ENCODE peak calls at places on chromosomes 5 and 9, in ten cellular contexts. K, P, E, Z, L, N, W, Q, B and C are unnamed samples.

GRCh38 chr5:124456244-124456643 is 290.2 kb downstream of the ZNF608 start:
- DNase-seq in Z (no peak), N (peak), L (peak), B (peak), P (no peak), Q (no peak), W (no peak), K (no peak), E (no peak), C (no peak)

GRCh38 chr9:135136481-135136880 is 49.0 kb downstream of the OLFM1 start:
- DNase-seq in B (no peak), K (no peak), P (no peak), N (no peak), W (no peak), L (no peak), Q (no peak), Z (no peak), E (no peak), C (no peak)

GRCh38 chr9:738209-738915 is 103.1 kb upstream of the DMRT1 start:
- DNase-seq in Q (peak), W (peak), P (peak), B (peak), K (no peak), L (peak), E (no peak), N (peak), Z (no peak), C (peak)

GRCh38 chr5:28632607-28633006 is 1594.2 kb upstream of the CDH9 start:
- DNase-seq in N (no peak), P (no peak), K (no peak), W (no peak), Q (no peak), L (no peak), Z (no peak), B (no peak), E (no peak), C (no peak)

GRCh38 chr5:87829214-87829551 is 416.5 kb upstream of the CCNH start:
- DNase-seq in L (no peak), N (peak), Z (no peak), K (no peak), E (no peak), B (peak), Q (peak), W (peak), P (no peak), C (no peak)

GRCh38 chr5:142343531-142343930 is 18.7 kb upstream of the SPRY4 start:
- DNase-seq in P (no peak), N (no peak), E (no peak), B (no peak), L (no peak), Z (no peak), Q (no peak), K (no peak), W (no peak), C (no peak)

GRCh38 chr5:128227984-128228383 is 144.4 kb downstream of the SLC12A2 start:
- DNase-seq in N (peak), L (peak), W (peak), B (peak), E (no peak), Q (no peak), K (no peak), P (peak), Z (no peak), C (peak)

GRCh38 chr5:174101331-174101730 is 55.8 kb downstream of the NSG2 start:
- DNase-seq in B (no peak), E (no peak), N (no peak), Z (no peak), Q (no peak), P (no peak), L (no peak), K (no peak), W (no peak), C (no peak)

GRCh38 chr5:32511778-32512374 is 67.3 kb upstream of the ZFR start:
- DNase-seq in E (no peak), W (no peak), N (no peak), L (no peak), Z (no peak), P (no peak), Q (no peak), K (no peak), B (no peak), C (no peak)

GRCh38 chr9:83956288-83957028 is 23.6 kb downstream of the HNRNPK start:
- DNase-seq in L (no peak), P (peak), K (peak), W (peak), E (peak), Q (peak), N (peak), Z (no peak), B (peak), C (no peak)

GRCh38 chr5:173679909-173680626 is 63.6 kb upstream of the BOD1 start:
- DNase-seq in Z (no peak), E (no peak), L (no peak), N (no peak), K (no peak), B (no peak), W (no peak), P (no peak), Q (no peak), C (no peak)

GRCh38 chr5:73093943-73094342 is 26.4 kb upstream of the TMEM171 start:
- DNase-seq in Z (no peak), P (peak), K (no peak), B (peak), E (no peak), N (peak), Q (no peak), L (peak), W (peak), C (peak)

GRCh38 chr9:69044226-69045219 is 9.0 kb downstream of the FXN start:
- DNase-seq in Q (no peak), E (no peak), W (peak), L (peak), K (peak), B (peak), P (no peak), Z (no peak), N (peak), C (no peak)

GRCh38 chr5:40622463-40623252 is 57.1 kb upstream of the PTGER4 start:
- DNase-seq in P (no peak), N (no peak), Q (no peak), B (no peak), W (no peak), K (peak), E (no peak), L (no peak), Z (no peak), C (no peak)

GRCh38 chr5:40616791-40617190 is 62.9 kb upstream of the PTGER4 start:
- DNase-seq in B (no peak), L (no peak), W (no peak), Z (peak), K (no peak), P (no peak), E (no peak), Q (no peak), N (no peak), C (no peak)

GRCh38 chr5:40615586-40616193 is 64.0 kb upstream of the PTGER4 start:
- DNase-seq in P (peak), L (peak), K (no peak), W (peak), B (peak), E (no peak), Q (no peak), N (no peak), Z (peak), C (no peak)

GRCh38 chr5:40619406-40619805 is 60.3 kb upstream of the PTGER4 start:
- DNase-seq in Q (no peak), K (no peak), B (peak), N (no peak), E (no peak), Z (no peak), L (no peak), P (peak), W (peak), C (no peak)

DNA sequence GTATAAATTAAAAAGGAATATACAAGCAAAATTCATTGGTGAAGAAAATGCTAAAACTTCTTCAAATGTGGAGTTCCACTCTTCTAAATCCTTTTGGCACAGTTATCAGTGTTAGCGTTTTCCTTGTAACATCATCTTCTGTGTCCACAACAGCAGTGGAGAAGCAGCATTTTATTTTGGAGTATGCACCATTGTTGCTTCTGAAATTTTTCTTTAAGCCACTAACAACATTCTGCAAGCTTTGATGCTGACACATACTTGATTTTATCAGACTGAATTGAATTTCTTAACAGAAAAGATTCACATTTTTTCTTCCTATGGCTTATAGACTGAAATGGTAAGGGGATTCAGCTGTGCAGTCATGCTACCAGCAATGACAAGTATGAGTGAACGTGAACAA is 60.8 kb upstream of the PTGER4 start:
- DNase-seq in B (peak), E (no peak), L (no peak), N (no peak), K (no peak), W (peak), Z (no peak), P (no peak), Q (no peak), C (no peak)
- H3K27ac ChIP-seq in B (no peak), E (no peak), L (no peak), N (no peak), K (no peak), W (peak), Z (no peak), P (no peak), Q (no peak), C (no peak)

DNA sequence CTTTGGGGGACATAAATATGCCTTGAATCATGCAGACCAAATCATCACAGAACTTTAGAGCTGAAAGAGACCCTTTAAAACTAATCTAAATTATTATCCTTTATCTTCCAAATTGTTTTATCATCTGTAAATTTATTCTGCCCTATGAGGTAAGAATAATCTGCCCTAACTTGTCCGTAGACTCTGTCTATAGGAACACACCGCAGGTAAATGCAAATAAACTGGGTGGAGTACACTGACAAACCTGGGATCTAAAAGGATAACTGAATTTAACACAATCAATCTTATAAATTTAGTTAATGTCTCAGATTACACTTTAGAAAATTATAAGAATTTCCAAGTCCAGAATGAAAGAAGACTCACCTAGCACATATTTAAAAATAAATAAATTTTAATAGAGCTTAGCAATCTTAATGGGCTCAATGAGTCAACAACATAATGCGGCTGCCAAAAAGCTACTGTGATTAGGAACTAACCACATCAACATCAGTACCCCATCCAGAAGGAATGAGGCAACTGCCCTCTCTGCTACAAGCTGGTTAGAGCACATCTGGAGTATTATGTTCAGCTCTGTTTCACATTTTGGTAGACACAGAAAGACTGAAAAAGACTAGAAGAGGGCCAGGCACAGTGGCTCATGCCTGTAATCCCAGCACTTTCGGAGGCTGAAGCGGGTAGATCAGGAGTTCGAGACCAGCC is 5.6 kb downstream of the MEGF9 start:
- DNase-seq in E (no peak), L (peak), B (peak), W (peak), K (no peak), P (peak), N (peak), Q (no peak), Z (no peak), C (peak)
- H3K27ac ChIP-seq in E (no peak), L (no peak), B (peak), W (peak), K (no peak), P (peak), N (no peak), Q (no peak), Z (no peak), C (peak)

DNA sequence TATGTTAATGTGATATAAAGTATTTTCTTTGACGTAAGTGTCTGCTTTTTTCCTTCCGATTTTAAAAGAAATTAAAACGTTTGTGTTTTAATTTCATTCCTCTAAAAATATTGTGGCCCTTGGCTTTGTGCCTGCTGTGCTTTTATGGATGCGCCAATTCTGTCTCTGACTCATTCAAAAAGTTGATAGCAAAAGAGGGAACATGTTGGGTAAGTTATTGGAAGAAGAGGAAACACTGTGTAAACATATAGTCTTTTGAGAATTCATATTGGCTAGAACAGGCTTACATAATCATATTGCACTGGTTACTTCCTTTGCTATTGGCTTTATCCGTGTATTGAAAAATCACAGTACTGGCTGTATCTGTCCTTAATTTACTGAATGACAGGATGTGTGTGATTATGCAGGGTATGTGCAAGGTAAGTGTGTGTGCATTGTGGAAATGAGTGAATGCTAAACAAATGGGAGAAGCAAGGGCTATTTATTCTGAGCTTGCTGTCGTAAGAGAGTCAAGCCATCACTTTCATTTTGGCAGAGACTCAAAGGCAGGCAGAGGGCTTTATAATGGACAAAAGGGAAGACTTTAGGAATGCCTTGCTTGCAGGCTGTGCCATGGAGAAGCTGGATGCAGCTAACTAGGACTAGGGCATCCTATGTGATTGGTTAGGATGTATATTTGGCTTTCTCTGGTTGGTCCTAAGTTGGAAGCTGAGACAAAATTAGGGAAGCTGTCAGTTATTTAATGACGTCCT is 67.9 kb downstream of the SGCD start:
- DNase-seq in L (peak), Q (no peak), W (no peak), P (no peak), N (no peak), E (no peak), B (no peak), K (no peak), Z (no peak), C (no peak)
- H3K27ac ChIP-seq in L (no peak), Q (no peak), W (no peak), P (no peak), N (no peak), E (no peak), B (no peak), K (no peak), Z (no peak), C (no peak)

GRCh38 chr9:89778100-89779085 is 173.6 kb downstream of the GADD45G start:
- DNase-seq in E (no peak), B (no peak), N (no peak), Q (no peak), Z (no peak), W (no peak), L (no peak), K (no peak), P (no peak), C (no peak)
- H3K27ac ChIP-seq in E (no peak), B (no peak), N (no peak), Q (no peak), Z (no peak), W (no peak), L (no peak), K (no peak), P (no peak), C (no peak)

DNA sequence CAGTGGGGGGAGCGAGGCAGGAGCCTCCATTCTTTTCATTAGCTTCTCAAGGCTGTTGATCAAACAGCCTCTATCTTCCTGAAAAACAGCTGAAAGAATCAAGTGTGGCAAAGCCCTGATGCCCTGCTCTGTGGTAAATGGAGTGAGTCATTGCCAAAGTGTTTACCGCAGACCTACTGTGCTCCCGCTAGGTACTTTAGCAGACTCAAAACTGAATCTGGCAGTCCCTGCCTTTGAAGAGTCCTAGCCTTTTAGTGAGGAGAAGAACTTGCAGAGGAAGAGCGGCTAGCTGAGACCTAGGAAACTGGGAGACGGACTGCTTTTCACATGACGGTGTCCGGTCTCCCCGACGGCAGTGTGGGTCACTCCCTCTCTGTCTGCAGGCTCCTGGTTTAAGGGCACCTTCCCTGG is 3.3 kb downstream of the ANKRD33B start:
- DNase-seq in N (no peak), Z (no peak), L (no peak), K (no peak), W (no peak), E (no peak), Q (no peak), B (peak), P (no peak), C (no peak)
- H3K27ac ChIP-seq in N (no peak), Z (peak), L (peak), K (no peak), W (no peak), E (no peak), Q (no peak), B (no peak), P (no peak), C (no peak)

DNA sequence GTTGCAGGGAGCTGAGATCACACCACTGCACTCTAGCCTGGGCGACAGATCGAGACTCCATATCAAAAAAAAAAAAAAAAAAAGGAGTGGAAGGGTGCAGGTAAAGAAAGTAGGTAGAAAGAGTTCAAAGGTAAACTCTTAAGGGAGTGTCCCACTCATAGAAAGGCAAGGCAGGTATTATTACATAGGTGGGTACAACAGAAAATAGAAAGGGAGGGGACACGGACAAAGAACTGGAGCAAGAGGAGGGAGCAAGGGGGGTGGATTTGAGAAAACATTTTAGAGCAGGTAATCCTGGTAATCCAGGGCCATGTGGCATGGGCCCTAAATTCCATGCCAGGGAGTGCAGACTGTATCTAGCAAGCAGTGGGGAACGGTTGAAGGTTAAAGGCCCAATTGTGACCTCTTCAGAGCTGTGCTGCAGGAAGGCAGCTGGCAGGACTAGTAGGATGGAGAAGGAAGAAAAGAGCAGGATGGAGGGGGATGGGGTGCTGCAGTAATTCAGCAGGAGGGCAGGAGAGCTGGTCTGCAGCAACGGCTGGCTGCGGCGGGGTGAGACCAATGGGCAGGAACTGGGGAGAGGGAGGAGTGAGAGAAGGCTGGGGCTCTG is 75.2 kb downstream of the PDE6A start:
- DNase-seq in L (no peak), P (no peak), B (no peak), N (no peak), W (no peak), K (peak), Z (no peak), E (no peak), Q (no peak), C (no peak)
- H3K27ac ChIP-seq in L (no peak), P (no peak), B (no peak), N (no peak), W (no peak), K (no peak), Z (no peak), E (no peak), Q (no peak), C (no peak)

GRCh38 chr9:130996205-130996604 is 12.8 kb upstream of the LAMC3 start:
- DNase-seq in P (no peak), Z (no peak), K (no peak), N (no peak), Q (no peak), B (no peak), E (no peak), W (no peak), L (no peak), C (no peak)

GRCh38 chr9:130996672-130997394 is 12.1 kb upstream of the LAMC3 start:
- DNase-seq in L (no peak), W (no peak), N (no peak), E (no peak), B (no peak), P (no peak), Z (no peak), K (no peak), Q (no peak), C (no peak)

GRCh38 chr9:130994135-130994534 is 14.8 kb upstream of the LAMC3 start:
- DNase-seq in Z (no peak), P (no peak), B (no peak), Q (no peak), E (no peak), W (no peak), N (no peak), L (no peak), K (no peak), C (no peak)

GRCh38 chr9:130994546-130995398 is 14.2 kb upstream of the LAMC3 start:
- DNase-seq in E (no peak), L (no peak), Z (no peak), Q (no peak), W (no peak), K (no peak), P (no peak), N (peak), B (no peak), C (no peak)

DNA sequence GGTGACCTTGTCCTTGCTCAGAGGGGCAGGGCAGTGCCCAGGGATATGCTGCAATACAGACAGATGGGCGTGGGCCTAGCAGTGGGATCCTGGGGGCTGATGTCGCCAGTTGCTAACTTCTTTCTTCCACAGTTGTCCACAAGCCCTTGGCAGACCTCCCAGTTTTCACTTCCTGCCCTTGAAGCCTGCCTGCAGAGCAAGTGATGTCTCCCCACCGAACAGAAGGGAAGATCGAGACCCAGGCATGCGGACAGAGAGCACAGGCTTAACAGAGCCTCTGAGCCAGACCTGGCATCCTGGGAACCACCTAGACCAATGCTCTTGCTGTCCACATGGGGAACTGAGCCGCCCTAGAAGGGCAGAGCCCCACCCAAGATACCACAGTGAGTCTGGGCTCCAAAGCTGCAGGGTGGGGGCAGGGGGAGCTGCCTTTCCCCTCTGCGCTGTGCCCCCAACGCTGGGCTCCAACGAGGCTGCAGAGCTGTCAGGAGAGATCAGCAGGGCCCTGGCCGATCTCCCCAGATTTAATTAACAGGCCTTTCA is 13.5 kb upstream of the LAMC3 start:
- DNase-seq in Q (no peak), E (no peak), W (peak), B (peak), Z (peak), L (peak), K (peak), P (no peak), N (peak), C (no peak)
- H3K27ac ChIP-seq in Q (no peak), E (no peak), W (no peak), B (no peak), Z (peak), L (no peak), K (no peak), P (no peak), N (no peak), C (no peak)

DNA sequence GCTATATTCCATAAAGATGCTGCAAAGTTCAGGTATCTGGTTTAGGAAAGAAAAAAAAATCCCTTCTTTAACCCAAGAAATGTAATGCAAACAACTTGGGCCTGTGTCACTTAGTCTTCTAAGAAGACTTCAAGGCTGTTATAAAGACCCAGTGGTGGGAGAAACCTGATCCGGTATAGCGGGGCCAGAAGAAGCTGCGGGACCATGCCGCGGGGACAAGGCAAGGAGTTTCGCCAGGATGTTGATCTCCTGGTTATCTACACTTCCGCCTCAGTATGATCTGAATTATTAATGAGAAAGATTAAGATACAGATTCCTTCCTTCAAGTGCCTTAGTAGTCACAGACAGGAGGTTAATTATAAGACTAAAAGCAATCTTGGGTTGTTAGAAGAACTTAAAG is 22.5 kb downstream of the ERAP1 start:
- DNase-seq in P (no peak), B (no peak), L (no peak), K (no peak), Z (no peak), Q (no peak), W (no peak), E (no peak), N (no peak), C (no peak)
- H3K27ac ChIP-seq in P (no peak), B (no peak), L (no peak), K (no peak), Z (no peak), Q (no peak), W (no peak), E (no peak), N (no peak), C (no peak)